ENCODE peak calls at places on chromosomes 12 and 14, in ten cellular contexts. One of them, this sample, is unnamed.

GRCh38 chr12:96981053-96981452 is 74.0 kb downstream of the NEDD1 start:
- DNase-seq in GM10248: no peak
- DNase-seq in progenitor cell of endocrine pancreas: no peak
- DNase-seq in fibroblast of the aortic adventitia: peak; percentile 84
- DNase-seq in A549: no peak
- DNase-seq in NCI-H1417: peak; percentile 56
- DNase-seq in iris pigment epithelial cell: peak; percentile 86
- DNase-seq in stimulated activated CD8-positive, alpha-beta memory T cell treated with anti-CD3 and anti-CD28 coated beads, Interleukin-2, amount 100 ng/mL, for 1 hour: no peak
- DNase-seq in LoVo: no peak
- DNase-seq in NCI-H2171: no peak
- DNase-seq in this sample: peak; percentile 72

GRCh38 chr12:75747572-75747995 is 236.2 kb upstream of the KRR1 start:
- DNase-seq in GM10248: no peak
- DNase-seq in fibroblast of the aortic adventitia: peak; percentile 83
- DNase-seq in stimulated activated CD8-positive, alpha-beta memory T cell treated with anti-CD3 and anti-CD28 coated beads, Interleukin-2, amount 100 ng/mL, for 1 hour: no peak
- DNase-seq in NCI-H1417: no peak
- DNase-seq in progenitor cell of endocrine pancreas: no peak
- DNase-seq in NCI-H2171: peak; percentile 85
- DNase-seq in A549: no peak
- DNase-seq in LoVo: no peak
- DNase-seq in iris pigment epithelial cell: peak; percentile 80
- DNase-seq in this sample: no peak

GRCh38 chr12:93785262-93786010 is 108.3 kb downstream of the CRADD start:
- DNase-seq in GM10248: no peak
- DNase-seq in LoVo: peak; percentile 91
- DNase-seq in NCI-H1417: no peak
- DNase-seq in NCI-H2171: no peak
- DNase-seq in stimulated activated CD8-positive, alpha-beta memory T cell treated with anti-CD3 and anti-CD28 coated beads, Interleukin-2, amount 100 ng/mL, for 1 hour: no peak
- DNase-seq in A549: peak; percentile 86
- DNase-seq in fibroblast of the aortic adventitia: peak; percentile 93
- DNase-seq in progenitor cell of endocrine pancreas: no peak
- DNase-seq in iris pigment epithelial cell: peak; percentile 97
- DNase-seq in this sample: peak; percentile 99

GRCh38 chr14:37491076-37491475 is 104.0 kb downstream of the FOXA1 start:
- DNase-seq in stimulated activated CD8-positive, alpha-beta memory T cell treated with anti-CD3 and anti-CD28 coated beads, Interleukin-2, amount 100 ng/mL, for 1 hour: no peak
- DNase-seq in fibroblast of the aortic adventitia: no peak
- DNase-seq in A549: no peak
- DNase-seq in NCI-H1417: no peak
- DNase-seq in iris pigment epithelial cell: no peak
- DNase-seq in NCI-H2171: no peak
- DNase-seq in progenitor cell of endocrine pancreas: no peak
- DNase-seq in LoVo: no peak
- DNase-seq in GM10248: no peak
- DNase-seq in this sample: no peak

GRCh38 chr12:51809193-51809592 is 39.3 kb downstream of the FIGNL2 start:
- DNase-seq in iris pigment epithelial cell: no peak
- DNase-seq in GM10248: no peak
- DNase-seq in progenitor cell of endocrine pancreas: no peak
- DNase-seq in stimulated activated CD8-positive, alpha-beta memory T cell treated with anti-CD3 and anti-CD28 coated beads, Interleukin-2, amount 100 ng/mL, for 1 hour: no peak
- DNase-seq in A549: no peak
- DNase-seq in fibroblast of the aortic adventitia: no peak
- DNase-seq in LoVo: no peak
- DNase-seq in NCI-H1417: no peak
- DNase-seq in NCI-H2171: no peak
- DNase-seq in this sample: no peak

GRCh38 chr12:124413401-124413800 is 118.5 kb downstream of the RFLNA start:
- DNase-seq in stimulated activated CD8-positive, alpha-beta memory T cell treated with anti-CD3 and anti-CD28 coated beads, Interleukin-2, amount 100 ng/mL, for 1 hour: no peak
- DNase-seq in NCI-H1417: no peak
- DNase-seq in A549: no peak
- DNase-seq in iris pigment epithelial cell: no peak
- DNase-seq in NCI-H2171: no peak
- DNase-seq in LoVo: no peak
- DNase-seq in progenitor cell of endocrine pancreas: no peak
- DNase-seq in fibroblast of the aortic adventitia: no peak
- DNase-seq in GM10248: no peak
- DNase-seq in this sample: no peak

GRCh38 chr12:46763230-46763629 is 62.6 kb downstream of the SLC38A4 start:
- DNase-seq in LoVo: no peak
- DNase-seq in iris pigment epithelial cell: no peak
- DNase-seq in NCI-H2171: no peak
- DNase-seq in fibroblast of the aortic adventitia: no peak
- DNase-seq in progenitor cell of endocrine pancreas: no peak
- DNase-seq in GM10248: no peak
- DNase-seq in A549: no peak
- DNase-seq in stimulated activated CD8-positive, alpha-beta memory T cell treated with anti-CD3 and anti-CD28 coated beads, Interleukin-2, amount 100 ng/mL, for 1 hour: no peak
- DNase-seq in NCI-H1417: no peak
- DNase-seq in this sample: no peak

GRCh38 chr14:104181761-104182530 is 43.6 kb downstream of the KIF26A start:
- DNase-seq in NCI-H1417: no peak
- DNase-seq in A549: no peak
- DNase-seq in progenitor cell of endocrine pancreas: no peak
- DNase-seq in LoVo: no peak
- DNase-seq in NCI-H2171: no peak
- DNase-seq in fibroblast of the aortic adventitia: no peak
- DNase-seq in stimulated activated CD8-positive, alpha-beta memory T cell treated with anti-CD3 and anti-CD28 coated beads, Interleukin-2, amount 100 ng/mL, for 1 hour: no peak
- DNase-seq in GM10248: no peak
- DNase-seq in iris pigment epithelial cell: no peak
- DNase-seq in this sample: no peak

GRCh38 chr14:80624581-80624980 is 317.0 kb downstream of the CEP128 start:
- DNase-seq in LoVo: no peak
- DNase-seq in A549: no peak
- DNase-seq in iris pigment epithelial cell: peak; percentile 68
- DNase-seq in NCI-H2171: no peak
- DNase-seq in GM10248: no peak
- DNase-seq in stimulated activated CD8-positive, alpha-beta memory T cell treated with anti-CD3 and anti-CD28 coated beads, Interleukin-2, amount 100 ng/mL, for 1 hour: no peak
- DNase-seq in fibroblast of the aortic adventitia: no peak
- DNase-seq in NCI-H1417: no peak
- DNase-seq in progenitor cell of endocrine pancreas: no peak
- DNase-seq in this sample: no peak

GRCh38 chr14:68523994-68524725 is 268.7 kb downstream of the ZFP36L1 start:
- DNase-seq in iris pigment epithelial cell: no peak
- DNase-seq in progenitor cell of endocrine pancreas: no peak
- DNase-seq in A549: no peak
- DNase-seq in fibroblast of the aortic adventitia: peak; percentile 77
- DNase-seq in stimulated activated CD8-positive, alpha-beta memory T cell treated with anti-CD3 and anti-CD28 coated beads, Interleukin-2, amount 100 ng/mL, for 1 hour: no peak
- DNase-seq in GM10248: no peak
- DNase-seq in LoVo: no peak
- DNase-seq in NCI-H2171: no peak
- DNase-seq in NCI-H1417: no peak
- DNase-seq in this sample: no peak

GRCh38 chr12:28316067-28316466 is 125.8 kb downstream of the CCDC91 start:
- DNase-seq in GM10248: no peak
- DNase-seq in LoVo: no peak
- DNase-seq in progenitor cell of endocrine pancreas: no peak
- DNase-seq in stimulated activated CD8-positive, alpha-beta memory T cell treated with anti-CD3 and anti-CD28 coated beads, Interleukin-2, amount 100 ng/mL, for 1 hour: no peak
- DNase-seq in NCI-H2171: no peak
- DNase-seq in iris pigment epithelial cell: no peak
- DNase-seq in A549: no peak
- DNase-seq in NCI-H1417: no peak
- DNase-seq in fibroblast of the aortic adventitia: peak; percentile 4
- DNase-seq in this sample: no peak

GRCh38 chr12:54479421-54479820 is 6.0 kb upstream of the GTSF1 start:
- DNase-seq in NCI-H2171: no peak
- DNase-seq in progenitor cell of endocrine pancreas: no peak
- DNase-seq in NCI-H1417: no peak
- DNase-seq in stimulated activated CD8-positive, alpha-beta memory T cell treated with anti-CD3 and anti-CD28 coated beads, Interleukin-2, amount 100 ng/mL, for 1 hour: no peak
- DNase-seq in iris pigment epithelial cell: peak; percentile 62
- DNase-seq in GM10248: no peak
- DNase-seq in A549: no peak
- DNase-seq in LoVo: no peak
- DNase-seq in fibroblast of the aortic adventitia: peak; percentile 81
- DNase-seq in this sample: no peak

GRCh38 chr12:123916729-123917128 is 55.9 kb downstream of the CCDC92 start:
- DNase-seq in stimulated activated CD8-positive, alpha-beta memory T cell treated with anti-CD3 and anti-CD28 coated beads, Interleukin-2, amount 100 ng/mL, for 1 hour: peak; percentile 37
- DNase-seq in progenitor cell of endocrine pancreas: no peak
- DNase-seq in iris pigment epithelial cell: no peak
- DNase-seq in GM10248: no peak
- DNase-seq in NCI-H2171: no peak
- DNase-seq in LoVo: peak; percentile 16
- DNase-seq in NCI-H1417: peak; percentile 12
- DNase-seq in A549: no peak
- DNase-seq in fibroblast of the aortic adventitia: no peak
- DNase-seq in this sample: no peak

GRCh38 chr12:108635201-108635996 is 1.7 kb upstream of the SELPLG start:
- DNase-seq in progenitor cell of endocrine pancreas: no peak
- DNase-seq in NCI-H2171: no peak
- DNase-seq in GM10248: peak; percentile 73
- DNase-seq in stimulated activated CD8-positive, alpha-beta memory T cell treated with anti-CD3 and anti-CD28 coated beads, Interleukin-2, amount 100 ng/mL, for 1 hour: peak; percentile 42
- DNase-seq in A549: no peak
- DNase-seq in iris pigment epithelial cell: peak; percentile 32
- DNase-seq in NCI-H1417: peak; percentile 43
- DNase-seq in LoVo: no peak
- DNase-seq in fibroblast of the aortic adventitia: no peak
- DNase-seq in this sample: no peak

GRCh38 chr14:74973003-74973614 is 17.7 kb upstream of the PGF start:
- DNase-seq in stimulated activated CD8-positive, alpha-beta memory T cell treated with anti-CD3 and anti-CD28 coated beads, Interleukin-2, amount 100 ng/mL, for 1 hour: no peak
- DNase-seq in fibroblast of the aortic adventitia: no peak
- DNase-seq in progenitor cell of endocrine pancreas: no peak
- DNase-seq in iris pigment epithelial cell: peak; percentile 50
- DNase-seq in GM10248: no peak
- DNase-seq in LoVo: no peak
- DNase-seq in A549: no peak
- DNase-seq in NCI-H2171: no peak
- DNase-seq in NCI-H1417: peak; percentile 49
- DNase-seq in this sample: no peak

GRCh38 chr12:78651755-78652154 is 212.8 kb upstream of the SYT1 start:
- DNase-seq in GM10248: no peak
- DNase-seq in A549: no peak
- DNase-seq in NCI-H1417: no peak
- DNase-seq in NCI-H2171: no peak
- DNase-seq in progenitor cell of endocrine pancreas: no peak
- DNase-seq in iris pigment epithelial cell: no peak
- DNase-seq in stimulated activated CD8-positive, alpha-beta memory T cell treated with anti-CD3 and anti-CD28 coated beads, Interleukin-2, amount 100 ng/mL, for 1 hour: no peak
- DNase-seq in LoVo: no peak
- DNase-seq in fibroblast of the aortic adventitia: no peak
- DNase-seq in this sample: no peak

GRCh38 chr12:48973531-48973930 is 2.0 kb upstream of the WNT10B start:
- DNase-seq in NCI-H1417: no peak
- DNase-seq in progenitor cell of endocrine pancreas: no peak
- DNase-seq in stimulated activated CD8-positive, alpha-beta memory T cell treated with anti-CD3 and anti-CD28 coated beads, Interleukin-2, amount 100 ng/mL, for 1 hour: no peak
- DNase-seq in NCI-H2171: no peak
- DNase-seq in LoVo: no peak
- DNase-seq in iris pigment epithelial cell: no peak
- DNase-seq in A549: no peak
- DNase-seq in fibroblast of the aortic adventitia: peak; percentile 76
- DNase-seq in GM10248: no peak
- DNase-seq in this sample: no peak

GRCh38 chr12:131283191-131283861 is 329.6 kb downstream of the ADGRD1 start:
- DNase-seq in fibroblast of the aortic adventitia: no peak
- DNase-seq in NCI-H2171: no peak
- DNase-seq in progenitor cell of endocrine pancreas: no peak
- DNase-seq in GM10248: no peak
- DNase-seq in LoVo: no peak
- DNase-seq in A549: no peak
- DNase-seq in NCI-H1417: no peak
- DNase-seq in stimulated activated CD8-positive, alpha-beta memory T cell treated with anti-CD3 and anti-CD28 coated beads, Interleukin-2, amount 100 ng/mL, for 1 hour: no peak
- DNase-seq in iris pigment epithelial cell: no peak
- DNase-seq in this sample: no peak

This sample was measured in T1000.